ENCODE peak calls at places on chromosomes 7 and 10, in nine cellular contexts. F, B, H, N, I, L, M, Z and T are unnamed samples.

GRCh38 chr10:7794627-7795026 is 6.7 kb downstream of the ATP5F1C start:
- DNase-seq in F (no peak), B (no peak), H (no peak), N (no peak), I (no peak), L (no peak), M (no peak), Z (no peak), T (peak; percentile 18)

GRCh38 chr10:101588879-101589278 is 758 bp downstream of the DPCD start:
- DNase-seq in F (no peak), B (no peak), H (no peak), N (peak; percentile 6), I (peak; percentile 51), L (no peak), M (no peak), Z (peak; percentile 37), T (peak; percentile 74)

GRCh38 chr7:51590746-51591145 is 274.1 kb upstream of the COBL start:
- DNase-seq in F (no peak), B (peak; percentile 57), H (no peak), N (no peak), I (no peak), L (no peak), M (no peak), Z (peak; percentile 28), T (no peak)

GRCh38 chr10:3779146-3779707 is 5.8 kb downstream of the KLF6 start:
- DNase-seq in F (no peak), B (no peak), H (no peak), N (no peak), I (no peak), L (no peak), M (no peak), Z (no peak), T (peak; percentile 70)

GRCh38 chr7:157294773-157295172 is 42.0 kb upstream of the DNAJB6 start:
- DNase-seq in F (no peak), B (no peak), H (no peak), N (no peak), I (no peak), L (no peak), M (no peak), Z (no peak), T (no peak)

GRCh38 chr7:84939442-84939841 is 247.4 kb downstream of the SEMA3D start:
- DNase-seq in F (no peak), B (no peak), H (no peak), N (no peak), I (no peak), L (no peak), M (no peak), Z (no peak), T (no peak)

GRCh38 chr10:131062621-131063260 is 248.8 kb downstream of the TCERG1L start:
- DNase-seq in F (no peak), B (no peak), H (no peak), N (no peak), I (no peak), L (no peak), M (no peak), Z (no peak), T (no peak)

GRCh38 chr7:107501593-107501992 is 31.7 kb downstream of the GPR22 start:
- DNase-seq in F (peak; percentile 59), B (peak; percentile 54), H (peak; percentile 55), N (peak; percentile 26), I (peak; percentile 17), L (peak; percentile 77), M (peak; percentile 41), Z (no peak), T (peak; percentile 55)

GRCh38 chr10:71475243-71475871 is 78.6 kb downstream of the CDH23 start:
- DNase-seq in F (no peak), B (peak; percentile 55), H (no peak), N (no peak), I (no peak), L (peak; percentile 49), M (peak; percentile 55), Z (no peak), T (no peak)

GRCh38 chr7:54932818-54933543 is 85.8 kb upstream of the EGFR start:
- DNase-seq in F (peak; percentile 73), B (peak; percentile 81), H (no peak), N (peak; percentile 28), I (peak; percentile 85), L (no peak), M (no peak), Z (peak; percentile 74), T (peak; percentile 83)

GRCh38 chr7:143410523-143411004 is 1.9 kb upstream of the EPHA1 start:
- DNase-seq in F (no peak), B (peak; percentile 84), H (no peak), N (no peak), I (no peak), L (no peak), M (no peak), Z (no peak), T (peak; percentile 67)

GRCh38 chr10:97761331-97761865 is 10.4 kb downstream of the SFRP5 start:
- DNase-seq in F (no peak), B (no peak), H (no peak), N (no peak), I (no peak), L (no peak), M (no peak), Z (no peak), T (no peak)

GRCh38 chr10:28984431-28984830 is 304.4 kb upstream of the LYZL1 start:
- DNase-seq in F (peak; percentile 84), B (no peak), H (no peak), N (no peak), I (peak; percentile 80), L (no peak), M (no peak), Z (peak; percentile 75), T (peak; percentile 79)

GRCh38 chr10:75853085-75853484 is 421.7 kb downstream of the LRMDA start:
- DNase-seq in F (peak; percentile 63), B (peak; percentile 27), H (no peak), N (no peak), I (no peak), L (no peak), M (no peak), Z (no peak), T (peak; percentile 17)

GRCh38 chr7:80736371-80736770 is 97.9 kb downstream of the CD36 start:
- DNase-seq in F (no peak), B (no peak), H (no peak), N (no peak), I (no peak), L (no peak), M (no peak), Z (no peak), T (peak; percentile 36)

GRCh38 chr7:27210441-27211083 is 10.7 kb upstream of the HOXA13 start:
- DNase-seq in F (peak; percentile 65), B (peak; percentile 92), H (no peak), N (no peak), I (peak; percentile 82), L (peak; percentile 76), M (peak; percentile 31), Z (no peak), T (peak; percentile 65)

GRCh38 chr10:127228195-127228785 is 31.9 kb upstream of the INSYN2A start:
- DNase-seq in F (no peak), B (no peak), H (no peak), N (no peak), I (no peak), L (no peak), M (no peak), Z (no peak), T (peak; percentile 62)

GRCh38 chr7:12861070-12861469 is 173.6 kb downstream of the ARL4A start:
- DNase-seq in F (no peak), B (no peak), H (no peak), N (no peak), I (no peak), L (no peak), M (no peak), Z (no peak), T (no peak)

GRCh38 chr7:102830206-102830605 is 81.4 kb downstream of the FAM185A start:
- DNase-seq in F (no peak), B (no peak), H (no peak), N (no peak), I (no peak), L (no peak), M (no peak), Z (no peak), T (peak; percentile 5)

GRCh38 chr10:112359606-112360307 is 14.2 kb upstream of the ACSL5 start:
- DNase-seq in F (no peak), B (no peak), H (no peak), N (no peak), I (no peak), L (no peak), M (no peak), Z (no peak), T (no peak)

GRCh38 chr7:90298145-90299038 is 22.7 kb downstream of the FAM237B start:
- DNase-seq in F (peak; percentile 71), B (peak; percentile 60), H (peak; percentile 53), N (peak; percentile 29), I (peak; percentile 53), L (peak; percentile 59), M (peak; percentile 30), Z (no peak), T (peak; percentile 79)

GRCh38 chr10:7417807-7418206 is 7.0 kb upstream of the SFMBT2 start:
- DNase-seq in F (no peak), B (no peak), H (no peak), N (no peak), I (no peak), L (no peak), M (no peak), Z (no peak), T (no peak)

GRCh38 chr10:77202857-77203256 is 434.8 kb downstream of the KCNMA1 start:
- DNase-seq in F (peak; percentile 58), B (no peak), H (no peak), N (no peak), I (no peak), L (no peak), M (no peak), Z (no peak), T (no peak)
- H3K9me2 ChIP-seq in F (no peaks in the 10 kb centered on the region), B (no peaks in the 10 kb centered on the region), H (no peaks in the 10 kb centered on the region), N (no peaks in the 10 kb centered on the region), I (no peaks in the 10 kb centered on the region), L (no peaks in the 10 kb centered on the region), M (no peaks in the 10 kb centered on the region), Z (no peaks in the 10 kb centered on the region), T (no peaks in the 10 kb centered on the region)

DNA sequence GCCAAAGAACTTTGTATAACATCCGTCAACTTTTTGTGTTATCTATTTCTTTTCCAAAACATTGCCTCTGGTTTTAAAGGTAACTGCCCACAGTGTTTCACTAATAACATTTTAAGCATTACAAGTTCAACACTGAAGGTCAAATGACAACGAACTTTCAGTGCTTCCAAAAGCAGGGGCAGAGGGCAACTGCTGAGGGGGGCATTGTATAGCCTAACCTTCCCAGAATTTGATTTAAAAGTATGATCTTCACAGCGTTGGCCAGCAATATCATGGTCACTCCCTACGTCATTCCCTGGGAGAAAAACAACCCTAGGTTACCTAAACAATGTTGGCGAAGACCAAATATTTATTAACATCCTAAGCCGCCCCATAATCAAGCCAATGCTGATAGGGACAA is 2.5 kb upstream of the GOT1 start:
- DNase-seq in F (no peak), B (no peak), H (no peak), N (no peak), I (no peak), L (no peak), M (no peak), Z (no peak), T (no peak)
- H3K9me2 ChIP-seq in F (no peaks in the 10 kb centered on the region), B (no peaks in the 10 kb centered on the region), H (no peaks in the 10 kb centered on the region), N (no peaks in the 10 kb centered on the region), I (no peaks in the 10 kb centered on the region), L (no peaks in the 10 kb centered on the region), M (no peaks in the 10 kb centered on the region), Z (no peaks in the 10 kb centered on the region), T (no peaks in the 10 kb centered on the region)

GRCh38 chr10:15815242-15815885 is 44.9 kb downstream of the MINDY3 start:
- DNase-seq in F (no peak), B (no peak), H (no peak), N (no peak), I (no peak), L (no peak), M (no peak), Z (no peak), T (no peak)
- H3K9me2 ChIP-seq in F (no peaks in the 10 kb centered on the region), B (no peaks in the 10 kb centered on the region), H (no peaks in the 10 kb centered on the region), N (no peaks in the 10 kb centered on the region), I (no peaks in the 10 kb centered on the region), L (no peaks in the 10 kb centered on the region), M (no peaks in the 10 kb centered on the region), Z (no peaks in the 10 kb centered on the region), T (no peaks in the 10 kb centered on the region)

GRCh38 chr7:23471090-23471859 is 984 bp upstream of the IGF2BP3 start:
- DNase-seq in F (peak; percentile 78), B (peak; percentile 97), H (no peak), N (peak; percentile 72), I (peak; percentile 92), L (peak; percentile 98), M (peak; percentile 93), Z (peak; percentile 86), T (peak; percentile 79)
- H3K9me2 ChIP-seq in F (no peaks in the 10 kb centered on the region), B (no peaks in the 10 kb centered on the region), H (no peaks in the 10 kb centered on the region), N (no peaks in the 10 kb centered on the region), I (no peaks in the 10 kb centered on the region), L (no peaks in the 10 kb centered on the region), M (no peaks in the 10 kb centered on the region), Z (no peaks in the 10 kb centered on the region), T (no peaks in the 10 kb centered on the region)